ENCODE peak calls at places on chromosome 15, in eight cellular contexts. U is HFF-Myc; B is upper lobe of right lung; P is coronary artery; Z is NB4; N is stomach; J is fibroblast of mammary gland; I is CD8-positive, alpha-beta T cell. H is an unnamed sample.

GRCh38 chr15:81189583-81190283 is 6.9 kb upstream of the IL16 start:
- DNase-seq in U (peak), P (peak), Z (no peak), N (peak), J (peak), B (peak), I (no peak), H (no peak)

GRCh38 chr15:68500363-68501317 is 68.7 kb upstream of the ITGA11 start:
- DNase-seq in Z (no peak), J (peak), I (no peak), U (no peak), P (no peak), N (no peak), B (no peak), H (no peak)

GRCh38 chr15:57440799-57441198 is 64.5 kb downstream of the CGNL1 start:
- DNase-seq in B (no peak), J (peak), U (peak), P (no peak), I (no peak), N (no peak), Z (no peak), H (peak)

GRCh38 chr15:91338763-91339162 is 238.7 kb downstream of the SV2B start:
- DNase-seq in N (no peak), U (peak), B (no peak), J (peak), P (no peak), Z (peak), I (no peak), H (peak)

GRCh38 chr15:81338422-81339007 is 14.6 kb upstream of the STARD5 start:
- DNase-seq in Z (peak), N (no peak), P (peak), I (no peak), U (peak), B (no peak), J (peak), H (peak)

GRCh38 chr15:50003786-50004334 is 115.2 kb downstream of the ATP8B4 start:
- DNase-seq in I (peak), Z (peak), N (peak), P (peak), U (peak), J (peak), B (peak), H (peak)

GRCh38 chr15:85108136-85108535 is 126.5 kb downstream of the PDE8A start:
- DNase-seq in B (no peak), J (no peak), N (no peak), Z (no peak), I (no peak), U (no peak), P (no peak), H (no peak)

GRCh38 chr15:79092382-79092781 is 1.8 kb upstream of the RASGRF1 start:
- DNase-seq in J (no peak), N (no peak), B (no peak), U (no peak), I (no peak), Z (no peak), P (peak), H (no peak)

GRCh38 chr15:50753463-50753862 is 12.0 kb downstream of the SPPL2A start:
- DNase-seq in U (no peak), I (no peak), P (no peak), N (no peak), Z (no peak), J (no peak), B (no peak), H (no peak)

GRCh38 chr15:92869977-92870644 is 30.0 kb upstream of the CHD2 start:
- DNase-seq in U (no peak), B (no peak), Z (no peak), I (no peak), P (peak), N (no peak), J (no peak), H (no peak)

GRCh38 chr15:70741107-70741511 is 22.2 kb downstream of the UACA start:
- DNase-seq in J (peak), B (no peak), N (peak), U (no peak), P (peak), Z (peak), I (no peak), H (peak)

GRCh38 chr15:78177447-78177873 is 28.3 kb downstream of the IDH3A start:
- DNase-seq in Z (peak), P (no peak), I (peak), J (peak), N (peak), U (peak), B (no peak), H (no peak)

GRCh38 chr15:82643992-82644391 is 3.2 kb downstream of the CPEB1 start:
- DNase-seq in P (no peak), J (no peak), I (no peak), N (no peak), U (no peak), B (no peak), Z (no peak), H (peak)

DNA sequence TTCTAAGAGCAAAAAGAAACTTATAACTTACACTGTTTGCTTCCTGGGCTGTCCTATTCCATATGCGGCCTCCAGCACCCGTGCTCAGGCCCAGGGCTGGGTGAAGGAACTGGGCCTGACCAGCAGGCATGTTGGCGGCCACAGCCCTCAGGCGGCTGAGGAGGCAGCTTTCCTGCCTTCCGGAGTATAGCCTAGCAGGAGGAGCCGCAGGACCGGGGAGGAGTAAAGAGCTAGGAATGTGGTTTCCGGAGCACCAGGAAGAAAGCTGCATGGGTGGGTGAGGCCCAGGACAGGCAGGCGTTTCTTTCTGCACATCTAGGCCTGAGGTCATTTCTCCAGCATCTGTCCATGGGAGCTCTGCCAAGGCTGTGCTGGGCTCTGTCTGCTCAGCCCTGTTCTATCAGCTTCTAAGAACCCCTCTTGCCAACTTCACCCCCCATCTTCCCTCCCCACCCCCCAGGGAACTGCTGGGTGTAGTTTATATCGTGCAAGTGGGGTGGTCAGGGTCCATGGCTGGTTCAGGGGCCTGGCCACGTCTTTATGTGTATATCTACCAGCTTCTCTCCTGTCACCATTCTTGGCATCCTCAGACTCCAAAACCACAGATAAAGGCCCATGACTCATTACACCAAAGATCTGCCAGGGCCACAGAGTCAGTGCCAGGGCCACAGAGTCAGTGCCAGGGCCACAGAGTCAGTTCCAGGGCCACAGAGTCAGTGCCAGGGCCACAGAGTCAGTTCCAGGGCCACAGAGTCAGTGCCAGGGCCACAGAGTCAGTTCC is 7.8 kb upstream of the KIF7 start:
- DNase-seq in B (no peak), U (peak), J (peak), I (no peak), Z (no peak), P (peak), N (peak), H (no peak)
- H3K4me3 ChIP-seq in B (no peak), U (peak), J (peak), I (no peak), Z (no peak), P (peak), N (no peak), H (no peak)

DNA sequence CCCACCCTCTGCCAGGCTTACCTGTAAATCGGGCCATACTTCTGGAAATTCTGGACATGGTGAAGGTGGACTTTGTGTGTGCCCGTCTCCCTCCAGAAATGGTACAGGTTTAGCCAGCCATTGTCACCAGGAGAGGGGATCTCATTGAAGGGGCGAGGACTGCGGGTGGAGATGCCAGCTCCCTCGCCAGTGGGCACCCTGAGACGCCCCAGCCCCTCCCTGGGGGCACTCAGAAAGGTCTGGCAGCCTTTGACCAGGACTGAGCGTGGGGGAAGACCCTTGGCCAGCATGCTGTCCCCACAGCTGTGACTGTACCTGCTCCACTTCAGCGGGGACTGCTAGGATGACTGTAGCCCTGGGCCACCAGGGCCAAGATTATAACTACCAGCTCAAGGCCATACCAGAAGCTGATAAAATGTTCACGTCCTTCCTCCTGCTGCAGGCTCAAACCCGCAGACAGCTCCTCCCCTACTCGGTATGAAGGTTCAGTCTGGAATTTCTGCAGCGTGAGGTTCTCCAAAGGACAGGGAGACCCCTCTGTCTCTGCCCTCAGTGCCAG is at the start of gene CYP11A1:
- DNase-seq in B (no peak), I (no peak), U (no peak), Z (no peak), J (no peak), N (no peak), P (peak), H (no peak)
- TF ChIP-seq CTCF in B (no peak), I (no peak), U (no peak), Z (no peak), J (no peak), N (no peak), P (no peak), H (no peak)

DNA sequence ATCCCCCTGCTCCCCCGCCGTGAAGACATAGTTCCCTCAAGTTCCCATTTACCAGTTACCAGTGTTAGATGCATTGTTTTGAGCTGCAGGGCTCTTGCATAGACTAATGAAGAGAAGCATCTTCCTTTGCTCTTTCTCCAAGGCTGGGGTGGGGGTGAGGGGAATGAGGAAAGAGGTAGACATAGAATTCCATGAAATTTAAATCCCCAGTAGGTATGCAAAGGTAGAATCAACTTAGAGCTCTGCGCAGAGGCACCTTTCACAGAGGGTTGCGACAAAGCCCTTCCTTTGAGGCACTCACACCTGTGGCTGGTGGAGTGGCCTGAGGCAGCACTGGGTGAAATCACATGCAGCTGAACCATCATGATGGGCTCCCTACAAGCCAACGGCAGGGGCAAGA is 101.3 kb downstream of the WDR76 start:
- DNase-seq in J (no peak), Z (no peak), U (no peak), I (no peak), B (no peak), N (no peak), P (no peak), H (no peak)
- H3K4me3 ChIP-seq in J (no peak), Z (no peak), U (no peak), I (no peak), B (no peak), N (no peak), P (no peak), H (no peak)

GRCh38 chr15:46170326-46170725 is 535.5 kb downstream of the SQOR start:
- DNase-seq in B (no peak), N (no peak), U (no peak), J (no peak), I (no peak), Z (no peak), P (no peak), H (no peak)

GRCh38 chr15:46166750-46167149 is 531.9 kb downstream of the SQOR start:
- DNase-seq in B (no peak), Z (no peak), P (no peak), N (no peak), U (no peak), I (no peak), J (no peak), H (no peak)
- TF ChIP-seq CTCF in B (no peak), Z (no peak), P (no peak), N (no peak), U (no peak), I (no peak), J (no peak), H (no peak)

DNA sequence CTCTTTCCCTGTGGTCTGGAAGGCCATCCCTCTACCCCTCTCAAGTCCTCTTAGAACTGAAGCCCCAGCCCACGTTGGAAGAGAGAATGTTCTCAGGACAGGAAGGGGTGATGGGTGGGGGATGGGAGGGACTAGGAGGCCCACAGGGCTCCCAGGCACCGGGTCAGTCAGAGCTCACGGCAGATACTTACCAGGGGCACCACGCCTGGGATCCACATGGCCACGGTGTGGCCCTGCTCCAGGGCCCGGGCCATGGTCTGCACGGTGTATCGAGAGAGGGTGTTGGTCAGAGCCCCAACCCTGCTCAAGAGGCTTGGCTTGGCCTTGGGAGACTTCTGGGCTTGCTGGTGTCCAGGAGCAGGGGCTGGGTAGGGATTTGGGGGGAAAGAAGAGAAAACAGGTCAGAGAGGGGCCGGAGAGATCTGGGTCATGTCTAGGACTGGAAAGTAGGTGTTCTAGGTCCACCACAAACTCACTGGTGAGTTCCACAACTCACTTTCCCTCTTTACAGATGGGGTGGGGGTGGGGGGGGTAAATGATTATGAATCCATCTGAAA is 9.8 kb downstream of the PLIN1 start:
- DNase-seq in Z (no peak), P (peak), B (no peak), J (no peak), N (no peak), I (no peak), U (no peak), H (no peak)
- H3K4me3 ChIP-seq in Z (no peak), P (no peak), B (no peak), J (no peak), N (no peak), I (no peak), U (no peak), H (no peak)

GRCh38 chr15:73712107-73712506 is 27.9 kb downstream of the CD276 start:
- DNase-seq in J (no peak), N (no peak), Z (no peak), I (no peak), P (no peak), U (no peak), B (no peak), H (no peak)
- TF ChIP-seq CTCF in J (no peak), N (no peak), Z (no peak), I (no peak), P (no peak), U (peak), B (no peak), H (peak)

GRCh38 chr15:58952751-58953150 is 19.3 kb upstream of the SLTM start:
- DNase-seq in I (no peak), J (peak), Z (no peak), U (no peak), P (no peak), N (no peak), B (no peak), H (no peak)

GRCh38 chr15:58947179-58947578 is 13.7 kb upstream of the SLTM start:
- DNase-seq in Z (peak), N (no peak), J (no peak), P (no peak), I (no peak), B (no peak), U (no peak), H (no peak)

GRCh38 chr15:58957101-58957973 is 23.9 kb upstream of the SLTM start:
- DNase-seq in U (no peak), N (peak), J (peak), B (no peak), Z (peak), I (peak), P (no peak), H (no peak)

DNA sequence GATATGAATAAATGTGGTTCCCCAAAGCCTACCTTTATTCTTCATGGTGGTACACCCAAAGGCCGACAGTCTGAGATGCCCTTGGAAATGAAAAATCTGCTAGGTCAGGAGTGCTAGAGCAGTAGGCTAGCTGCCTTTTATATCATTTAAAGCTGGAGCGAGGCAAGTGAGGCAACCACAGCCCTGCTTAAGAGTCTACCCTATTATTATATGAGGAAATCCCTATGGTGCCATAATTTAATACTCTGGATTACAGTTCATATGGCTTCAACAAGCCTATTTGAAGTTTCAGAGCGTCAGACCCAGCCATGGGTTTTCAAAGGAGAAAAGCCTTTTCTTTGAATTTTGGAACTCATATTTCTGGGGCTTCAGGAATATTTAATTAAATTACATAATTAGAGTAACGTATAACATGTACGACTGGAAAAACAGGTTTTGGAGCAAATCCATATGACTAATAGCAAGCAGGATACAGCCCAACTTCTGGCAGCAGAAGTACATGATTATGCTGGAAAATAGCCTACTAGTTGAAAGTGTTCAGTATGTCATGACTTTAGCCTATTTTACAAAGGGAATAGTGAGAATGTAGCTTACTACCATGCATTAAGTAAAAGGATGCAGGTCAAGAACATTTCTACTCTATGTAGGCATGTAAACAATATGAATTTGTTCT is 18.0 kb upstream of the SLTM start:
- DNase-seq in I (no peak), P (no peak), B (no peak), J (peak), U (peak), Z (no peak), N (no peak), H (peak)
- H3K4me3 ChIP-seq in I (no peak), P (no peak), B (no peak), J (no peak), U (no peak), Z (no peak), N (no peak), H (no peak)

H was measured in retinal pigment epithelial cell.